ENCODE peak calls at places on chromosomes 16 and 17, in ten cellular contexts. J, A, Y, D, B, V, K, S, L and E are unnamed samples. For H3K36me3, the result is how much of the 10 kb centered on the place peaks cover.

GRCh38 chr16:684067-684794 is at the start of gene JMJD8:
- DNase-seq in J (peak), K (peak), S (peak), V (peak), A (peak), D (peak), B (peak), Y (peak), L (peak), E (peak)

GRCh38 chr17:31564883-31565297 is 173.4 kb downstream of the RAB11FIP4 start:
- DNase-seq in B (peak), Y (no peak), J (peak), D (no peak), V (no peak), A (peak), L (peak), K (no peak), S (no peak), E (no peak)

GRCh38 chr17:43713494-43714162 is 45.0 kb downstream of the SOST start:
- DNase-seq in J (peak), L (peak), D (no peak), A (no peak), S (no peak), B (peak), Y (peak), K (no peak), V (no peak), E (no peak)

GRCh38 chr17:69414408-69415274 is at the start of gene MAP2K6:
- DNase-seq in Y (peak), D (peak), K (peak), L (peak), J (peak), S (peak), A (peak), V (peak), B (peak), E (peak)

GRCh38 chr16:20064931-20065330 is 8.8 kb downstream of the GPR139 start:
- DNase-seq in B (no peak), J (no peak), K (no peak), A (no peak), Y (no peak), S (no peak), D (no peak), L (no peak), V (no peak), E (no peak)

GRCh38 chr17:7004398-7005253 is 7.8 kb upstream of the RNASEK start:
- DNase-seq in A (no peak), Y (no peak), L (no peak), J (no peak), V (no peak), K (no peak), S (no peak), D (no peak), B (no peak), E (no peak)

GRCh38 chr17:66343531-66344078 is 41.2 kb downstream of the PRKCA start:
- DNase-seq in B (no peak), J (no peak), Y (no peak), S (no peak), L (peak), V (no peak), D (no peak), A (no peak), K (no peak), E (no peak)

GRCh38 chr16:23235176-23235575 is 52.6 kb downstream of the SCNN1G start:
- DNase-seq in D (no peak), A (no peak), Y (no peak), V (no peak), K (no peak), J (no peak), S (no peak), B (no peak), L (no peak), E (no peak)

GRCh38 chr16:3959148-3959547 is 78.6 kb upstream of the CREBBP start:
- DNase-seq in B (no peak), V (no peak), A (peak), D (no peak), S (no peak), L (peak), J (peak), K (no peak), Y (peak), E (no peak)

GRCh38 chr16:35745821-35746248 is 2286.4 kb downstream of the TP53TG3F start:
- DNase-seq in B (no peak), J (no peak), Y (no peak), S (no peak), V (no peak), L (no peak), K (peak), A (no peak), D (no peak), E (no peak)

GRCh38 chr17:64992325-64992802 is 64.2 kb downstream of the GNA13 start:
- DNase-seq in B (no peak), L (peak), J (peak), K (no peak), S (no peak), V (no peak), A (peak), D (no peak), Y (no peak), E (no peak)

GRCh38 chr16:75267631-75268264 is 16.3 kb upstream of the BCAR1 start:
- DNase-seq in A (no peak), S (no peak), Y (peak), L (peak), B (peak), D (no peak), V (peak), J (peak), K (no peak), E (peak)

GRCh38 chr16:89050119-89050867 is 43.4 kb upstream of the ACSF3 start:
- DNase-seq in V (no peak), A (no peak), K (no peak), J (no peak), D (no peak), L (no peak), B (no peak), Y (peak), S (no peak), E (no peak)

GRCh38 chr16:17194190-17194780 is 276.5 kb downstream of the XYLT1 start:
- DNase-seq in V (peak), B (peak), J (peak), D (peak), A (peak), S (no peak), L (peak), Y (peak), K (no peak), E (peak)

GRCh38 chr17:37082985-37083384 is 134.2 kb downstream of the AATF start:
- DNase-seq in Y (no peak), B (no peak), V (no peak), K (no peak), L (no peak), S (no peak), A (no peak), J (no peak), D (no peak), E (no peak)

GRCh38 chr17:49817993-49818392 is 29.5 kb downstream of the KAT7 start:
- DNase-seq in L (no peak), S (no peak), V (no peak), Y (no peak), B (no peak), D (no peak), K (no peak), A (no peak), J (no peak), E (no peak)

GRCh38 chr17:42136654-42137051 is 14.0 kb downstream of the HSPB9 start:
- DNase-seq in V (no peak), B (no peak), D (no peak), J (no peak), S (no peak), A (no peak), K (no peak), L (no peak), Y (no peak), E (no peak)
- H3K36me3 ChIP-seq in V (under half), B (under half), D (under half), J (under half), S (under half), A (under half), K (under half), L (under half), Y (under half), E (under half)

GRCh38 chr17:2321399-2321798 is 14.9 kb downstream of the TSR1 start:
- DNase-seq in D (no peak), L (no peak), Y (no peak), B (no peak), S (no peak), J (no peak), K (no peak), A (no peak), V (no peak), E (no peak)

DNA sequence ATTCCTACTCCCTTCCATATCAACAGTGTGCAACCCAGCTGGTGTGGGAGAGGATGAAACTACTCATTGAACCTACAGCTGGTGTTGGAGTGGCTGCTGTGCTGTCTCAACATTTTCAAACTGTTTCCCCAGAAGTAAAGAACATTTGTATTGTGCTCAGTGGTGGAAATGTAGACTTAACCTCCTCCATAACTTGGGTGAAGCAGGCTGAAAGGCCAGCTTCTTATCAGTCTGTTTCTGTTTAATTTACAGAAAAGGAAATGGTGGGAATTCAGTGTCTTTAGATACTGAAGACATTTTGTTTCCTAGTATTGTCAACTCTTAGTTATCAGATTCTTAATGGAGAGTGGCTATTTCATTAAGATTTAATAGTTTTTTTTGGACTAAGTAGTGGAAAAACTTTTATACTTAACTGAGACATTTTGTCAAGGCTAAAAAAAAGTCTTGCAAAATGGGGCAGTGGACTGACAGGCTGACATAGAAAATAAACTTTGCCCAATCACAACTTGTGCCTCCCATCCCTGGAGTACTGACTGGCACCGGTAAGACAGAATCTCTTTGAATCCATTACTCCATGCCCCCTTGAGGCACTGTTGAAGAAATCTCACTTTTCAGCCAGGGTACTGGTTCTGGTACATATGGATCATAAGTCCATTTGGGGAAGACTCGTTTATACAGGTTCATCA is 12.5 kb downstream of the TSR1 start:
- DNase-seq in L (no peak), V (no peak), D (no peak), S (no peak), B (no peak), J (no peak), A (no peak), Y (no peak), K (no peak), E (no peak)
- H3K36me3 ChIP-seq in L (under half), V (half or more), D (half or more), S (under half), B (under half), J (half or more), A (under half), Y (half or more), K (half or more), E (half or more)

DNA sequence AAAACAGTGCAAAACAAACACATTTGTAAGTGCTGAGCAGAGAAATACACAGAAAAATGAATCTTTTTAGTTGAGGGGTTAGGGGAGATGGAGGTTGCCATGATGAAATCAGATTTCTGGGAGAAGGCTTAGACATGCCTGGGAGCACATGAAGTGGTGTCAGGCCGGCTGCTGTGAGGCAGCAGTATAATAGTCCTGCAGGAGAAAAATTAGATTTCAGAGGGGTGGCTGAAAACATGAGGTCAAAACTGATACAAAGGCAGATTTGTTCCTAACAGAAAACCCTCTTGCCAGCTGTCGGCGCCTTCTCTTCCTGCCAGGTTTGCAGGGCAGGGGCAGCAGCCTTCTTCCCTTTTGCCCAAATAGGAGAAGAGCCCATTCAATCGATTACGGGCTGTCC is 79.8 kb downstream of the PCTP start:
- DNase-seq in A (no peak), J (peak), S (no peak), K (no peak), L (no peak), Y (no peak), V (no peak), D (no peak), B (no peak), E (no peak)
- H3K36me3 ChIP-seq in A (under half), J (under half), S (under half), K (under half), L (under half), Y (under half), V (under half), D (under half), B (under half), E (under half)

DNA sequence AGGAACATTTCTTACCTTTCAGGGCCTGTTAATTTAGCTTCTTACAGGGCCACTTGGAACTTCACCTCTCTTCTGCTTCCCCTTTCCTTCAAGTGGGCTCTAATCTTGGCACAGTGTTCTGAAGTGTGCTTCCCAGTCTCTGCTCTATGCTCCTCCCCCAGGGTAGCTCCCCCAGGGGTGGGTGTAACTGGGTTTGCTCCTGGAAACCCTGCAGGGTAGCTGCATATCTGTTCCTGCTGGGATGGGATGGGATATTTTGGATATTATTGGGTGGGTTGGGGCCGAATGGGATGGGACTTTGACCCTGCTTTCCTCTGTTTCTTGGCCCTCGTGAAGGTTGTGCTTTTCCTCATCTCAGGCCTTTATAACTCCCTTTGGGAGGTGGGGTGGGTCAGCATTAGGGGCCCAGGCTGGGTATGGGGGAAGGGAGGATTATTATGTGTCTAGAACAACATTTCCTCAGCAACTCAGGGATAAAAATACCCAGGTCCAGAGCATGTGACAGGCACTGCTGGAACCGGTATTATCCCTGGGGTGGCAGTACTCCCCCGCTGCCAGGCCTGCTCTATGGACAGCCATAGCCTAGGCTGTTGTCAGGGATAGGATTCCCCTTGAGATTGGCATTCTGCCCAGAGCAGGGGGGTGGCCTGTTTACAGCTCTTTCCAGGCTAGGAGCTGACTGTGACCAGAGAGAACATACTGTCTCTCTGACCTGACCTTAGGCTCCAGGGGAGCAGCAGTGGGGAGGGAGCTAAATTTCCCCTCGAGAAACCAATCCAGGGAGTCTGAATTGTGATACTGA is 5.0 kb downstream of the NFE2L1 start:
- DNase-seq in K (no peak), B (peak), J (peak), S (no peak), L (no peak), A (no peak), V (peak), D (peak), Y (peak), E (peak)
- H3K36me3 ChIP-seq in K (under half), B (under half), J (under half), S (under half), L (under half), A (under half), V (half or more), D (half or more), Y (half or more), E (half or more)

GRCh38 chr16:56424791-56425438 is 430 bp downstream of the AMFR start:
- DNase-seq in A (no peak), K (no peak), J (peak), D (peak), S (no peak), Y (peak), V (no peak), B (peak), L (peak), E (peak)
- H3K36me3 ChIP-seq in A (under half), K (under half), J (under half), D (under half), S (under half), Y (under half), V (under half), B (under half), L (under half), E (under half)

GRCh38 chr16:27532088-27532810 is 17.5 kb downstream of the GTF3C1 start:
- DNase-seq in V (no peak), J (no peak), S (no peak), K (no peak), Y (no peak), D (no peak), L (no peak), B (no peak), A (no peak), E (peak)
- H3K36me3 ChIP-seq in V (half or more), J (half or more), S (half or more), K (half or more), Y (half or more), D (half or more), L (under half), B (under half), A (half or more), E (half or more)

GRCh38 chr17:29079433-29079832 is 36.5 kb downstream of the PIPOX start:
- DNase-seq in V (no peak), L (no peak), J (no peak), D (no peak), B (no peak), S (no peak), Y (no peak), K (no peak), A (no peak), E (peak)

GRCh38 chr17:29078183-29079045 is 35.5 kb downstream of the PIPOX start:
- DNase-seq in J (no peak), V (no peak), D (no peak), K (no peak), B (no peak), Y (peak), S (no peak), A (peak), L (peak), E (no peak)

GRCh38 chr17:29080323-29080722 is 37.4 kb downstream of the PIPOX start:
- DNase-seq in S (no peak), J (no peak), K (no peak), D (no peak), L (no peak), B (no peak), A (no peak), V (no peak), Y (no peak), E (peak)

GRCh38 chr17:29077320-29077719 is 34.4 kb downstream of the PIPOX start:
- DNase-seq in K (no peak), V (no peak), A (no peak), S (no peak), D (no peak), Y (no peak), B (no peak), J (no peak), L (no peak), E (no peak)

DNA sequence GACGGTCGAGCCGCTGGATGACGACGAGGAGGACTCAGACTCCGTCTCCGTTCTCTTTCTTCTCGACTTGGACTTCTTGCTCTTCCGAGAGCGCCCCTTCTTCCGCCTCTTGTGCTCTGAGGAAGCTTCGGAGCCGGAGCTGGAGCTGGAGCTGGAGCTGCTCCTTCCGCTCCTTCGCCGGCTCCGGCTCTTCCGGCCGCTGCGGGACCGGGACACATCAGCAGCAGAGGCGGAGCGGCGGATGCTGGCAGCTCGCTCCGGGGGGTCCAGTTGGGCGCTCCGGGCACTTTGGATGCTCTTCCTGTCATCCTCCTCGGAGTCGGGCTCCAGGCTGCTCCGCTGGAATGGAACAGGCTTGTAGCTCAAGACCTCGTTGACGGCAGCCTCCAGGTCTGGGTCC is 36.9 kb downstream of the PIPOX start:
- DNase-seq in L (no peak), B (no peak), Y (no peak), S (no peak), A (no peak), V (no peak), J (no peak), D (no peak), K (no peak), E (no peak)
- H3K36me3 ChIP-seq in L (under half), B (under half), Y (half or more), S (under half), A (under half), V (half or more), J (under half), D (half or more), K (half or more), E (under half)

DNA sequence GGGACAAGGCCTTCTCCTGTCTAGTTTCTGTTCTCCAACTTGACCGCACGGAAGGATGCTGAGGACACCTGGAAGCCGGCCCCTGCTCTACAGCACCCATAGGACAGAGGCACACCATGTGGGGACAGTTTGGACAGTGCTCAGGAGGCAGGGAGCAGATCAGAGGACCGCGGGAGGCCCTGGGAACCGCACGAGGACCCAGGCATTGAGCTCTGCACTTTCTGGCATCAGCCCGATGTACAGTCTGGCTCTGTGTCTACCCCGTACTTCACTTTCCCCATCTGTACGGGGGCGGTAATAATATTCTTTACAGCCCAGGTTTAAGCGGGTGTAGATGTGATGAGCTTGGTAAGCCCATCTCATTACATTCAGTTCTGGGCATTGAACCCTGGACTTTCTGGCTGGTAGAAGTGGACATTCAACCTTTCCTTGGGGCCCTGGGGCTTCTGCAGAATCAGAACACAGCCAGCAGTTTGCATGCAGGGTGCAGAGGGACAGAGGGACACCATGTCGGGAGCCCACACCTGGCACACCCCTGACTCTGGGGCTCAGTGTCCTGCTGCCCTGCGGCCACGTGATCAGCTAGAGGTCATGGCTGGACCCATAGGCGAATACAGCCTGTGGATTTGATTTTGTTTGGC is 258.7 kb downstream of the SEC14L1 start:
- DNase-seq in Y (no peak), A (no peak), K (no peak), V (no peak), D (no peak), J (no peak), S (no peak), B (no peak), L (no peak), E (no peak)
- H3K36me3 ChIP-seq in Y (under half), A (under half), K (under half), V (under half), D (under half), J (under half), S (under half), B (under half), L (under half), E (under half)

GRCh38 chr17:4880850-4881249 is 18.5 kb upstream of the C17orf107 start:
- DNase-seq in B (no peak), A (no peak), K (no peak), V (no peak), S (no peak), L (no peak), J (no peak), D (no peak), Y (peak), E (no peak)
- H3K36me3 ChIP-seq in B (under half), A (under half), K (half or more), V (half or more), S (under half), L (under half), J (under half), D (half or more), Y (under half), E (under half)